ENCODE peak calls at places on chromosome 18, in five cellular contexts. D is esophagus squamous epithelium, A is psoas muscle, P is thyroid gland, K is tibial artery. S is an unnamed sample. For H3K36me3, the result is how much of the 10 kb centered on the place peaks cover.

GRCh38 chr18:46623541-46623940 is 33.5 kb downstream of the LOXHD1 start:
- DNase-seq in D (no peak), A (no peak), P (no peak), K (no peak), S (peak)

GRCh38 chr18:42426496-42427015 is 471.5 kb downstream of the PIK3C3 start:
- DNase-seq in D (no peak), A (no peak), P (no peak), K (no peak), S (no peak)

GRCh38 chr18:47248610-47249343 is 2.7 kb downstream of the SKOR2 start:
- DNase-seq in D (no peak), A (no peak), P (no peak), K (no peak), S (no peak)

GRCh38 chr18:25005602-25006375 is 346.2 kb downstream of the ZNF521 start:
- DNase-seq in D (no peak), A (no peak), P (peak), K (no peak), S (no peak)

GRCh38 chr18:10143601-10144000 is 229.8 kb downstream of the VAPA start:
- DNase-seq in D (no peak), A (no peak), P (no peak), K (no peak), S (no peak)

GRCh38 chr18:24538421-24539264 is 78.2 kb downstream of the HRH4 start:
- DNase-seq in D (no peak), A (no peak), P (no peak), K (no peak), S (no peak)

GRCh38 chr18:48566588-48566987 is 27.8 kb downstream of the CTIF start:
- DNase-seq in D (no peak), A (no peak), P (no peak), K (no peak), S (no peak)

GRCh38 chr18:27860011-27860410 is 316.9 kb downstream of the CDH2 start:
- DNase-seq in D (no peak), A (no peak), P (no peak), K (no peak), S (no peak)

GRCh38 chr18:32160547-32160946 is 29.3 kb upstream of the MEP1B start:
- DNase-seq in D (no peak), A (no peak), P (no peak), K (no peak), S (no peak)

GRCh38 chr18:47422524-47422923 is 171.1 kb upstream of the SKOR2 start:
- DNase-seq in D (no peak), A (peak), P (no peak), K (peak), S (no peak)

GRCh38 chr18:48222118-48222517 is 187.1 kb downstream of the ZBTB7C start:
- DNase-seq in D (no peak), A (peak), P (peak), K (no peak), S (peak)

GRCh38 chr18:13984080-13984479 is 68.7 kb upstream of the MC2R start:
- DNase-seq in D (no peak), A (no peak), P (no peak), K (no peak), S (no peak)

GRCh38 chr18:46555724-46556123 is 101.3 kb downstream of the LOXHD1 start:
- DNase-seq in D (no peak), A (no peak), P (peak), K (no peak), S (peak)

GRCh38 chr18:65762556-65762955 is 11.7 kb downstream of the CDH7 start:
- DNase-seq in D (no peak), A (no peak), P (no peak), K (no peak), S (peak)

GRCh38 chr18:77853859-77854258 is 604.2 kb downstream of the GALR1 start:
- DNase-seq in D (no peak), A (no peak), P (no peak), K (no peak), S (no peak)

GRCh38 chr18:48781041-48781989 is 169.4 kb downstream of the SMAD7 start:
- DNase-seq in D (no peak), A (peak), P (peak), K (peak), S (peak)

GRCh38 chr18:24219561-24220317 is 80.9 kb downstream of the CABYR start:
- DNase-seq in D (no peak), A (peak), P (no peak), K (no peak), S (no peak)

GRCh38 chr18:40851014-40851429 is 1104.0 kb upstream of the PIK3C3 start:
- DNase-seq in D (no peak), A (no peak), P (peak), K (no peak), S (peak)

GRCh38 chr18:11861583-11862288 is 10.5 kb downstream of the CHMP1B start:
- DNase-seq in D (no peak), A (no peak), P (peak), K (no peak), S (no peak)

GRCh38 chr18:80147037-80147417 is 38.0 kb downstream of the ADNP2 start:
- DNase-seq in D (no peak), A (no peak), P (no peak), K (no peak), S (no peak)

GRCh38 chr18:48714873-48715272 is 176.0 kb downstream of the CTIF start:
- DNase-seq in D (no peak), A (no peak), P (no peak), K (no peak), S (no peak)

GRCh38 chr18:77001979-77002378 is 130.6 kb downstream of the MBP start:
- DNase-seq in D (no peak), A (no peak), P (no peak), K (no peak), S (no peak)

GRCh38 chr18:75959150-75959549 is 531.6 kb upstream of the SMIM21 start:
- DNase-seq in D (no peak), A (no peak), P (no peak), K (no peak), S (no peak)

GRCh38 chr18:25563346-25563745 is 211.4 kb upstream of the ZNF521 start:
- DNase-seq in D (no peak), A (no peak), P (no peak), K (no peak), S (no peak)

GRCh38 chr18:26335139-26335933 is 109.1 kb downstream of the TAF4B start:
- DNase-seq in D (no peak), A (no peak), P (no peak), K (no peak), S (no peak)

GRCh38 chr18:58369616-58370015 is 259.3 kb downstream of the ALPK2 start:
- DNase-seq in D (no peak), A (no peak), P (no peak), K (no peak), S (no peak)

GRCh38 chr18:58367425-58368140 is 261.3 kb downstream of the ALPK2 start:
- DNase-seq in D (no peak), A (no peak), P (no peak), K (no peak), S (no peak)

GRCh38 chr18:58373486-58373885 is 255.4 kb downstream of the ALPK2 start:
- DNase-seq in D (no peak), A (no peak), P (no peak), K (no peak), S (no peak)

GRCh38 chr18:58370662-58371061 is 258.2 kb downstream of the ALPK2 start:
- DNase-seq in D (no peak), A (no peak), P (no peak), K (no peak), S (no peak)

GRCh38 chr18:58370096-58370495 is 258.8 kb downstream of the ALPK2 start:
- DNase-seq in D (no peak), A (no peak), P (no peak), K (no peak), S (no peak)
- H3K36me3 ChIP-seq in D (under half), A (half or more), P (under half), K (under half), S (under half)

DNA sequence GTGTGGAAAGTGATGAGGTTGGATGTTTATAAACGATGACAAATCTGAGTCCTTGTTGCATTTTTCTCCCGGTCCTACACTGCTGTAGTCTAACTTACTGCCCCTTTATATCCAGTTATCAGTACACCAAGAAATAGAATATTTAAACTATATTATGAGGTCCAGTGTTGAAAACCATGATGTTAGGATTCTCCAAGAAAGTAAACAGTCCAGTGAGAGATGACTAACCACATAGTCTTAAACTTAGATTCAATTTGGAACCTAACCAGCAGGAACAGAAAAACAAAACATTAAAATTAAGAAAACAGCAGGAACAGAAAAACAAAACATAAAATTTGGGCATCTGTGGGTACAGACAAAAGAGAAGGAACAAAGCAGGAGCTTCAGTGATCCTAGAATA is 143.2 kb downstream of the TPGS2 start:
- DNase-seq in D (no peak), A (no peak), P (no peak), K (no peak), S (no peak)
- H3K36me3 ChIP-seq in D (under half), A (under half), P (under half), K (under half), S (under half)

GRCh38 chr18:2776596-2776995 is 70.2 kb upstream of the EMILIN2 start:
- DNase-seq in D (no peak), A (no peak), P (no peak), K (no peak), S (no peak)
- H3K36me3 ChIP-seq in D (under half), A (half or more), P (under half), K (half or more), S (half or more)

GRCh38 chr18:51082571-51083264 is 52.7 kb downstream of the SMAD4 start:
- DNase-seq in D (no peak), A (no peak), P (no peak), K (no peak), S (no peak)
- H3K36me3 ChIP-seq in D (under half), A (half or more), P (under half), K (half or more), S (half or more)

DNA sequence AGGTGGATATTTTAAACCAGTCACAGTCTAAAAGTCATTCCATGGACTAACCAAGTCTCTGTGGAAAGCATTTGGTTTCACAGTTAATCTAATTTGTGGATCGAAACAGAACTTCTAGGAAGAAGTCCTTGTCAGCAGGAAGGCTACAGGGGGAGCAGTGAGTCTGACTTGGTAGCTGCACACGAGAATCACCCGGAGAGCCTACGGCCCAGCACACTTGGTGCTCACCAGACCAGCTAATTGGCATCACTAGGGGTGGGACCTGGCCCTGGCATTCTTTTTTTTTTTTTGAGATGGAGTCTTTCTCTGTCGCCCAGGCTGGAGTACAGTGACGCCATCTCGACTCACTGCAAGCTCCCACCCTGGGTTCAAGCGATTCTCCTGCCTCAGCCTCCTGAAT is 97.7 kb downstream of the ZNF532 start:
- DNase-seq in D (no peak), A (no peak), P (peak), K (no peak), S (no peak)
- H3K36me3 ChIP-seq in D (under half), A (under half), P (under half), K (under half), S (under half)